ENCODE peak calls at places on chromosomes 1 and 21, in four cellular contexts. L is M059J, C is NCI-H460, I is pons. T is an unnamed sample.

GRCh38 chr1:27111771-27112573 is 43.0 kb downstream of the SLC9A1 start:
- DNase-seq in I (peak), C (peak), L (peak), T (no peak)

GRCh38 chr1:169127305-169127704 is 20.8 kb downstream of the ATP1B1 start:
- DNase-seq in L (no peak), C (no peak), I (no peak), T (no peak)

GRCh38 chr1:203196371-203196770 is 9.9 kb upstream of the CHI3L1 start:
- DNase-seq in C (no peak), I (no peak), L (peak), T (no peak)

GRCh38 chr1:172647987-172648386 is 10.9 kb upstream of the FASLG start:
- DNase-seq in I (no peak), C (no peak), L (no peak), T (no peak)

GRCh38 chr1:34864759-34865158 is 5.2 kb upstream of the SMIM12 start:
- DNase-seq in C (no peak), I (no peak), L (no peak), T (no peak)

GRCh38 chr1:211331011-211331709 is 4.5 kb downstream of the TRAF5 start:
- DNase-seq in L (peak), C (no peak), I (no peak), T (no peak)

GRCh38 chr1:25109527-25109926 is 122.8 kb downstream of the SYF2 start:
- DNase-seq in I (no peak), C (no peak), L (no peak), T (no peak)

GRCh38 chr21:28770867-28771661 is 221.6 kb downstream of the LTN1 start:
- DNase-seq in L (peak), I (no peak), C (no peak), T (no peak)

GRCh38 chr1:1304331-1305299 is 3.1 kb downstream of the ACAP3 start:
- DNase-seq in L (peak), C (no peak), I (peak), T (peak)

GRCh38 chr1:27970401-27970800 is 10.6 kb downstream of the XKR8 start:
- DNase-seq in I (peak), C (no peak), L (peak), T (peak)

GRCh38 chr1:10685851-10686403 is 110.5 kb downstream of the CASZ1 start:
- DNase-seq in I (no peak), C (no peak), L (peak), T (no peak)

GRCh38 chr1:7608628-7609295 is 162.3 kb upstream of the VAMP3 start:
- DNase-seq in C (no peak), L (peak), I (no peak), T (no peak)

GRCh38 chr1:42999308-42999707 is 40.6 kb upstream of the SLC2A1 start:
- DNase-seq in I (no peak), L (peak), C (no peak), T (no peak)

GRCh38 chr1:241532864-241533263 is 686 bp downstream of the KMO start:
- DNase-seq in C (no peak), I (peak), L (no peak), T (no peak)

GRCh38 chr1:147515046-147515869 is 26.0 kb upstream of the BCL9 start:
- DNase-seq in I (no peak), L (peak), C (peak), T (no peak)

GRCh38 chr21:38140192-38140905 is 116.4 kb upstream of the KCNJ15 start:
- DNase-seq in L (peak), C (peak), I (no peak), T (no peak)

GRCh38 chr1:112304612-112305011 is 91.4 kb upstream of the CTTNBP2NL start:
- DNase-seq in L (no peak), C (no peak), I (no peak), T (no peak)

GRCh38 chr1:199122532-199123311 is 483.9 kb downstream of the PTPRC start:
- DNase-seq in L (peak), I (no peak), C (no peak), T (no peak)

GRCh38 chr21:27067226-27067625 is 100.3 kb upstream of the ADAMTS5 start:
- DNase-seq in L (peak), C (no peak), I (no peak), T (no peak)

GRCh38 chr1:212561501-212561931 is 47.0 kb upstream of the ATF3 start:
- DNase-seq in I (no peak), L (peak), C (no peak), T (no peak)

GRCh38 chr1:32250893-32251716 is at the start of gene LCK:
- DNase-seq in C (no peak), I (no peak), L (no peak), T (no peak)

GRCh38 chr1:90402893-90403849 is 313.9 kb downstream of the BARHL2 start:
- DNase-seq in L (peak), C (peak), I (peak), T (no peak)

GRCh38 chr1:156581661-156582387 is 2.3 kb downstream of the TTC24 start:
- DNase-seq in L (no peak), C (no peak), I (no peak), T (no peak)

GRCh38 chr1:53410100-53410541 is 49.1 kb upstream of the DMRTB1 start:
- DNase-seq in L (peak), C (no peak), I (no peak), T (no peak)